ENCODE peak calls at places on chromosomes 3 and 15, in five cellular contexts. U, A, L, R and C are unnamed samples.

GRCh38 chr3:81554348-81554747 is 207.1 kb downstream of the GBE1 start:
- ATAC-seq in U (peak), A (peak), L (no peak), R (no peak), C (no peak)

GRCh38 chr15:64791401-64791800 is 16.0 kb upstream of the RBPMS2 start:
- ATAC-seq in U (no peak), A (no peak), L (no peak), R (no peak), C (no peak)

GRCh38 chr3:193851941-193852674 is 259.1 kb downstream of the OPA1 start:
- ATAC-seq in U (peak), A (no peak), L (peak), R (no peak), C (no peak)

GRCh38 chr15:28963711-28964081 is 77.9 kb downstream of the APBA2 start:
- ATAC-seq in U (no peak), A (peak), L (no peak), R (no peak), C (no peak)

GRCh38 chr15:80512729-80513670 is 108.8 kb downstream of the ARNT2 start:
- ATAC-seq in U (peak), A (peak), L (peak), R (no peak), C (peak)

GRCh38 chr15:31179683-31180082 is 78.2 kb upstream of the TRPM1 start:
- ATAC-seq in U (peak), A (no peak), L (no peak), R (no peak), C (no peak)

GRCh38 chr3:13379191-13379830 is 40.8 kb downstream of the NUP210 start:
- ATAC-seq in U (no peak), A (no peak), L (peak), R (no peak), C (peak)

GRCh38 chr3:46427929-46428833 is 21.1 kb downstream of the CCRL2 start:
- ATAC-seq in U (peak), A (no peak), L (no peak), R (peak), C (no peak)

GRCh38 chr15:62966294-62966693 is 76.3 kb upstream of the TPM1 start:
- ATAC-seq in U (no peak), A (no peak), L (no peak), R (no peak), C (no peak)

GRCh38 chr3:12799525-12800440 is 3.3 kb downstream of the CAND2 start:
- ATAC-seq in U (peak), A (peak), L (no peak), R (peak), C (no peak)

GRCh38 chr15:76127880-76128279 is 68.1 kb downstream of the TMEM266 start:
- ATAC-seq in U (no peak), A (no peak), L (no peak), R (no peak), C (no peak)

GRCh38 chr3:117435481-117435880 is 725.9 kb downstream of the TUSC7 start:
- ATAC-seq in U (no peak), A (no peak), L (no peak), R (no peak), C (no peak)

GRCh38 chr3:46692566-46692983 is 904 bp downstream of the ALS2CL start:
- ATAC-seq in U (no peak), A (no peak), L (peak), R (no peak), C (no peak)

GRCh38 chr3:77072232-77072631 is 32.3 kb downstream of the ROBO2 start:
- ATAC-seq in U (no peak), A (no peak), L (no peak), R (no peak), C (no peak)

GRCh38 chr3:160754371-160754854 is 1.6 kb upstream of the PPM1L start:
- ATAC-seq in U (peak), A (no peak), L (peak), R (peak), C (no peak)

GRCh38 chr3:141302364-141303141 is 65.8 kb upstream of the ZBTB38 start:
- ATAC-seq in U (no peak), A (peak), L (peak), R (no peak), C (peak)

GRCh38 chr15:90586948-90587347 is 57.2 kb downstream of the CRTC3 start:
- ATAC-seq in U (no peak), A (peak), L (no peak), R (peak), C (no peak)

GRCh38 chr3:19734453-19734852 is 199.6 kb downstream of the EFHB start:
- ATAC-seq in U (no peak), A (no peak), L (no peak), R (no peak), C (no peak)

GRCh38 chr3:121941592-121941991 is 47.4 kb downstream of the SLC15A2 start:
- ATAC-seq in U (no peak), A (no peak), L (no peak), R (no peak), C (no peak)

GRCh38 chr15:89815769-89816168 is 1.1 kb upstream of the ANPEP start:
- ATAC-seq in U (no peak), A (no peak), L (no peak), R (no peak), C (no peak)

GRCh38 chr15:55789066-55789660 is 46.2 kb upstream of the PRTG start:
- ATAC-seq in U (peak), A (peak), L (no peak), R (peak), C (no peak)

GRCh38 chr3:178964551-178964950 is 107.1 kb downstream of the ZMAT3 start:
- ATAC-seq in U (no peak), A (no peak), L (no peak), R (no peak), C (no peak)

GRCh38 chr3:178968996-178969700 is 102.5 kb downstream of the ZMAT3 start:
- ATAC-seq in U (no peak), A (peak), L (no peak), R (no peak), C (no peak)

GRCh38 chr3:178971614-178972013 is 100.0 kb downstream of the ZMAT3 start:
- ATAC-seq in U (no peak), A (no peak), L (no peak), R (no peak), C (no peak)

GRCh38 chr3:178966299-178967183 is 105.1 kb downstream of the ZMAT3 start:
- ATAC-seq in U (no peak), A (peak), L (peak), R (peak), C (peak)

DNA sequence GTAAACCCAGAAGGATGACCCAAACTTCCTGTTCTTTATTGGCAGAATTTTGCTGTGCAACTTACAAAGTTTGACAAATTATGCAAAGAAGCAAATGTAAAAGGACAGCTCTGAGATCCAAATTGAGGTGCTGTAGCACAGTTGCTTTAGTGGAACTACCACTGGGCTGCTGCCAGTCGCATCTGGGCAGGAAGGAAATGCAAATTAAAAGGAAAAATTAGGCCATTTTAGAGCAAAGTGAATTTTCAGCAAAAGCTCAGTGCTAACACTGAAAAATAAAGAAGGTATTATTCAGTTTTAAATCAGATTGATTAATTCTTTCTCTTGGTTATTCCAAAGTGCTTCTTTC is 104.5 kb downstream of the ZMAT3 start:
- ATAC-seq in U (no peak), A (no peak), L (no peak), R (no peak), C (no peak)
- TF ChIP-seq EP300 in U (no peak), A (no peak), L (no peak), R (no peak), C (no peak)

GRCh38 chr15:43859546-43859945 is 32.7 kb downstream of the WDR76 start:
- ATAC-seq in U (no peak), A (no peak), L (no peak), R (no peak), C (no peak)
- TF ChIP-seq POLR2AphosphoS5 in U (no peak), A (no peak), L (no peak), R (no peak), C (no peak)

GRCh38 chr15:33559207-33559890 is 248.6 kb downstream of the RYR3 start:
- ATAC-seq in U (no peak), A (no peak), L (no peak), R (no peak), C (no peak)
- TF ChIP-seq EP300 in U (no peak), A (no peak), L (no peak), R (no peak), C (no peak)

GRCh38 chr3:50264964-50265485 is 3.9 kb upstream of the SEMA3B start:
- ATAC-seq in U (no peak), A (no peak), L (no peak), R (no peak), C (peak)
- TF ChIP-seq POLR2AphosphoS5 in U (peak), A (no peak), L (peak), R (no peak), C (no peak)

GRCh38 chr3:29475305-29475825 is 194.5 kb downstream of the RBMS3 start:
- ATAC-seq in U (no peak), A (no peak), L (no peak), R (no peak), C (no peak)

GRCh38 chr3:29478671-29479070 is 197.8 kb downstream of the RBMS3 start:
- ATAC-seq in U (no peak), A (no peak), L (no peak), R (no peak), C (no peak)

GRCh38 chr3:29481249-29481648 is 200.4 kb downstream of the RBMS3 start:
- ATAC-seq in U (no peak), A (no peak), L (no peak), R (no peak), C (no peak)

DNA sequence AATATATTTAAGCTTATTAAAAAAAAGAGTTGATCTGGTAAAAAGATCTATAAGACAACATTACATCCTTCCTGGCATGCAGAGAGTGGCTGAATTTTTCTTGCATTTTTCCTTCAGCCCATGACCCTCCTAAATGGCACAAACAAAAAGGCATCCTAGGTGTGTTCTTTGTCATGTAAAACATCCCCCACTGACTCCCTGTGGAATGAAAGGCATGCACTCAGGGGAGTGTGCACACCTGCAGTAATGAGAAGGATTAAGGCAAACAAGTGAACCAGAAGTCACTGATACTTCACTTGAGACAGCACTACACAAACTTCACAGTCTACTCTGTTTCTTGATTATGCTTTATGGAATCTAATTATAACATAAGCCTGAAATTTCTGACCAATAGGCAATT is 195.0 kb downstream of the RBMS3 start:
- ATAC-seq in U (no peak), A (no peak), L (peak), R (no peak), C (no peak)
- TF ChIP-seq EP300 in U (no peak), A (no peak), L (no peak), R (no peak), C (no peak)

DNA sequence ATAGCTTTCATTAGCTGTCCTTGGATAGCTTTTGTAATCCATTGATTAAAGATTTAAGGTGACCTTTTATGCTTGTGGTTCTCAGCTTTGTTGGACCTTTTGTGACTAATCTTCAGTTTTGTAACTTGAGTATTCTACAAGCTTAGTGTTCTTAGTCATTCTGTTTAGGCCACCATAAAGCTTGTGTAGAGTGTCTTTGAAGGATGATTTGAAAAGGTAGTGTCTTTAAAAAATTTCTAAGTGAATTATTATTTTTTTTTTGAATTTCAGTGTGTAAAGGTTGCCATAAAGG is 7.5 kb downstream of the MORF4L1 start:
- ATAC-seq in U (no peak), A (no peak), L (no peak), R (no peak), C (no peak)
- TF ChIP-seq POLR2AphosphoS5 in U (no peak), A (no peak), L (no peak), R (no peak), C (no peak)

GRCh38 chr3:79011821-79012529 is 755.8 kb downstream of the ROBO1 start:
- ATAC-seq in U (no peak), A (no peak), L (no peak), R (no peak), C (no peak)
- TF ChIP-seq EP300 in U (no peak), A (no peak), L (no peak), R (no peak), C (no peak)

GRCh38 chr3:127005864-127006500 is 23.1 kb downstream of the PLXNA1 start:
- ATAC-seq in U (no peak), A (no peak), L (no peak), R (no peak), C (no peak)
- TF ChIP-seq POLR2AphosphoS5 in U (no peak), A (no peak), L (no peak), R (no peak), C (no peak)

DNA sequence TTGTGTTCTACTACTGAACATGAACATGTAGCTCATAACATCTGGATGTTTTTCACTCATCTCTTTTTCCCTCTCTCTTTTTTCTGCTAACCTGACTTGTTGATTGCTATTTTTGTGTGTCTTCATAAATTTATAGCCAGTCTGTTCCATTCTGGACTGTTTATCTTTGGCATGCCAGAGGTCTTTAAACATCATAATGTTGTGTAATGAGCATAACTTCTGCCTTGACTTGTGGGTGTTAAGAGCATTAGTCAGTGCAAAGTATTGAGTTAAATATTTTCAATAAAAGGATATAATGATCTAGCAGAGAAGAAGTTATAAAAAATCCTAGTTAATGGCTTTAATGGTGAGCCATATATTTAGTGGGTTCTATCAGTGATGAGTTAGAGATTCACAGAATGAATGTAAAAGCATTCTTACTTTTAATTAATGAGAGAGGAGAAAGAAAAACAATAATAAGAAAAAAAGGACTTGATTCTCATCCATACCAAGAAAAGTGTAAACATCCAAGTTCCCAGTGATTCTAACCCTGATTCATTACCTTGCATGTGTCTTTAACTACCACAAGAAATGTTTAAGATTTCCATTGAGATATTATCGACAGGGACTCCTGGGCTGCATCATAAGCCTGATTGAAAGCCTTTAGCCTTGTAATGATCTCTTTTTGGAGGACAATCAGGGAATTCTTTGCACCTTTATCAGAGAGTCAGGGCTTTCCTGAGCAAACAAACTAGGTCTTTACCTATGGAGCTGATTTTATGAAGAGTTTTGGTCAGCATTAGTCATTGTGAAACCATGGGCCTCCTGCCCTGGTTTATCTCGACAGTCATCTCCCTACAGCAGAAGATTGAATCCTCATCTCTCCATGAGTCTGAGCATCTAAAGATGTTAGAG is 22.9 kb downstream of the MITF start:
- ATAC-seq in U (no peak), A (peak), L (peak), R (peak), C (peak)
- TF ChIP-seq EP300 in U (no peak), A (no peak), L (no peak), R (no peak), C (no peak)